ENCODE peak calls at places on chromosome 19, in eight cellular contexts. One of them, this sample, is unnamed.

GRCh38 chr19:35350591-35350990 is 2.9 kb downstream of the FFAR1 start:
- DNase-seq in A172: no peak
- DNase-seq in omental fat pad: no peak
- DNase-seq in hypothalamus: no peak
- DNase-seq in T-helper 1 cell: no peak
- DNase-seq in stimulated activated CD8-positive, alpha-beta memory T cell treated with anti-CD3 and anti-CD28 coated beads, Interleukin-4, amount 100 ng/mL, for 4 hours: no peak
- DNase-seq in type B pancreatic cell: peak
- DNase-seq in fibroblast of the aortic adventitia: no peak
- DNase-seq in this sample: no peak

GRCh38 chr19:4390017-4390861 is 10.1 kb downstream of the SH3GL1 start:
- DNase-seq in A172: no peak
- DNase-seq in omental fat pad: no peak
- DNase-seq in T-helper 1 cell: no peak
- DNase-seq in type B pancreatic cell: no peak
- DNase-seq in stimulated activated CD8-positive, alpha-beta memory T cell treated with anti-CD3 and anti-CD28 coated beads, Interleukin-4, amount 100 ng/mL, for 4 hours: no peak
- DNase-seq in hypothalamus: no peak
- DNase-seq in fibroblast of the aortic adventitia: peak
- DNase-seq in this sample: no peak

GRCh38 chr19:2653717-2654584 is 48.5 kb downstream of the GNG7 start:
- DNase-seq in fibroblast of the aortic adventitia: no peak
- DNase-seq in stimulated activated CD8-positive, alpha-beta memory T cell treated with anti-CD3 and anti-CD28 coated beads, Interleukin-4, amount 100 ng/mL, for 4 hours: no peak
- DNase-seq in hypothalamus: no peak
- DNase-seq in omental fat pad: no peak
- DNase-seq in A172: no peak
- DNase-seq in T-helper 1 cell: no peak
- DNase-seq in type B pancreatic cell: no peak
- DNase-seq in this sample: no peak

GRCh38 chr19:30338878-30339623 is 33.1 kb upstream of the ZNF536 start:
- DNase-seq in stimulated activated CD8-positive, alpha-beta memory T cell treated with anti-CD3 and anti-CD28 coated beads, Interleukin-4, amount 100 ng/mL, for 4 hours: no peak
- DNase-seq in A172: no peak
- DNase-seq in type B pancreatic cell: no peak
- DNase-seq in T-helper 1 cell: no peak
- DNase-seq in fibroblast of the aortic adventitia: no peak
- DNase-seq in hypothalamus: no peak
- DNase-seq in omental fat pad: no peak
- DNase-seq in this sample: no peak

GRCh38 chr19:10773969-10774368 is 56.1 kb downstream of the DNM2 start:
- DNase-seq in A172: no peak
- DNase-seq in hypothalamus: no peak
- DNase-seq in fibroblast of the aortic adventitia: no peak
- DNase-seq in T-helper 1 cell: no peak
- DNase-seq in type B pancreatic cell: no peak
- DNase-seq in stimulated activated CD8-positive, alpha-beta memory T cell treated with anti-CD3 and anti-CD28 coated beads, Interleukin-4, amount 100 ng/mL, for 4 hours: no peak
- DNase-seq in omental fat pad: no peak
- DNase-seq in this sample: no peak

GRCh38 chr19:54952591-54953344 is 5.4 kb upstream of the NLRP7 start:
- DNase-seq in A172: peak
- DNase-seq in T-helper 1 cell: no peak
- DNase-seq in stimulated activated CD8-positive, alpha-beta memory T cell treated with anti-CD3 and anti-CD28 coated beads, Interleukin-4, amount 100 ng/mL, for 4 hours: no peak
- DNase-seq in fibroblast of the aortic adventitia: no peak
- DNase-seq in type B pancreatic cell: no peak
- DNase-seq in omental fat pad: no peak
- DNase-seq in hypothalamus: peak
- DNase-seq in this sample: no peak

GRCh38 chr19:10431943-10432735 is 11.8 kb downstream of the PDE4A start:
- DNase-seq in T-helper 1 cell: peak
- DNase-seq in fibroblast of the aortic adventitia: peak
- DNase-seq in A172: no peak
- DNase-seq in type B pancreatic cell: no peak
- DNase-seq in stimulated activated CD8-positive, alpha-beta memory T cell treated with anti-CD3 and anti-CD28 coated beads, Interleukin-4, amount 100 ng/mL, for 4 hours: no peak
- DNase-seq in hypothalamus: no peak
- DNase-seq in omental fat pad: no peak
- DNase-seq in this sample: no peak

GRCh38 chr19:58551577-58552471 is 3.1 kb downstream of the CHMP2A start:
- DNase-seq in A172: no peak
- DNase-seq in fibroblast of the aortic adventitia: no peak
- DNase-seq in T-helper 1 cell: no peak
- DNase-seq in stimulated activated CD8-positive, alpha-beta memory T cell treated with anti-CD3 and anti-CD28 coated beads, Interleukin-4, amount 100 ng/mL, for 4 hours: no peak
- DNase-seq in omental fat pad: no peak
- DNase-seq in hypothalamus: no peak
- DNase-seq in type B pancreatic cell: no peak
- DNase-seq in this sample: no peak

GRCh38 chr19:29277107-29277506 is 64.2 kb upstream of the UQCRFS1 start:
- DNase-seq in stimulated activated CD8-positive, alpha-beta memory T cell treated with anti-CD3 and anti-CD28 coated beads, Interleukin-4, amount 100 ng/mL, for 4 hours: peak
- DNase-seq in T-helper 1 cell: peak
- DNase-seq in omental fat pad: no peak
- DNase-seq in fibroblast of the aortic adventitia: peak
- DNase-seq in type B pancreatic cell: no peak
- DNase-seq in hypothalamus: no peak
- DNase-seq in A172: peak
- DNase-seq in this sample: peak

GRCh38 chr19:17289489-17289888 is 7.8 kb downstream of the ANKLE1 start:
- DNase-seq in omental fat pad: no peak
- DNase-seq in T-helper 1 cell: no peak
- DNase-seq in stimulated activated CD8-positive, alpha-beta memory T cell treated with anti-CD3 and anti-CD28 coated beads, Interleukin-4, amount 100 ng/mL, for 4 hours: no peak
- DNase-seq in hypothalamus: peak
- DNase-seq in fibroblast of the aortic adventitia: peak
- DNase-seq in type B pancreatic cell: no peak
- DNase-seq in A172: peak
- DNase-seq in this sample: peak